ENCODE peak calls at places on chromosomes 2 and 18, in eight cellular contexts. One of them, this sample, is unnamed.
A peak's percentile ranks its signal among the peaks of the same experiment; 100 is the strongest.

GRCh38 chr2:241302759-241303651 is 12.5 kb downstream of the HDLBP start:
- DNase-seq in astrocyte of the spinal cord: no peak
- DNase-seq in right lobe of liver: no peak
- DNase-seq in retinal pigment epithelial cell: no peak
- DNase-seq in heart left ventricle: no peak
- DNase-seq in psoas muscle: no peak
- DNase-seq in pancreas: no peak
- DNase-seq in left ventricle myocardium inferior: no peak
- DNase-seq in this sample: no peak

GRCh38 chr2:226031078-226031937 is 631.8 kb downstream of the NYAP2 start:
- DNase-seq in pancreas: peak; percentile 74
- DNase-seq in psoas muscle: peak; percentile 75
- DNase-seq in left ventricle myocardium inferior: peak; percentile 53
- DNase-seq in retinal pigment epithelial cell: peak; percentile 40
- DNase-seq in astrocyte of the spinal cord: peak; percentile 85
- DNase-seq in heart left ventricle: peak; percentile 64
- DNase-seq in right lobe of liver: peak; percentile 67
- DNase-seq in this sample: peak; percentile 50

GRCh38 chr2:33141476-33141875 is 194.7 kb downstream of the LTBP1 start:
- DNase-seq in heart left ventricle: no peak
- DNase-seq in retinal pigment epithelial cell: no peak
- DNase-seq in left ventricle myocardium inferior: no peak
- DNase-seq in astrocyte of the spinal cord: no peak
- DNase-seq in right lobe of liver: no peak
- DNase-seq in pancreas: no peak
- DNase-seq in psoas muscle: no peak
- DNase-seq in this sample: no peak

GRCh38 chr2:174325932-174326879 is 8.5 kb upstream of the SP9 start:
- DNase-seq in retinal pigment epithelial cell: no peak
- DNase-seq in left ventricle myocardium inferior: no peak
- DNase-seq in heart left ventricle: no peak
- DNase-seq in right lobe of liver: no peak
- DNase-seq in pancreas: peak; percentile 69
- DNase-seq in psoas muscle: peak; percentile 57
- DNase-seq in astrocyte of the spinal cord: no peak
- DNase-seq in this sample: no peak

GRCh38 chr2:218082586-218083351 is 13.7 kb downstream of the RUFY4 start:
- DNase-seq in psoas muscle: no peak
- DNase-seq in right lobe of liver: no peak
- DNase-seq in left ventricle myocardium inferior: no peak
- DNase-seq in heart left ventricle: no peak
- DNase-seq in pancreas: peak; percentile 6
- DNase-seq in astrocyte of the spinal cord: no peak
- DNase-seq in retinal pigment epithelial cell: no peak
- DNase-seq in this sample: no peak

GRCh38 chr2:98293931-98294687 is 52.1 kb upstream of the CNGA3 start:
- DNase-seq in psoas muscle: no peak
- DNase-seq in pancreas: no peak
- DNase-seq in left ventricle myocardium inferior: no peak
- DNase-seq in heart left ventricle: no peak
- DNase-seq in astrocyte of the spinal cord: no peak
- DNase-seq in right lobe of liver: no peak
- DNase-seq in retinal pigment epithelial cell: no peak
- DNase-seq in this sample: no peak

GRCh38 chr18:74836296-74837139 is 238.8 kb downstream of the ZNF407 start:
- DNase-seq in pancreas: peak; percentile 20
- DNase-seq in right lobe of liver: no peak
- DNase-seq in heart left ventricle: peak; percentile 48
- DNase-seq in psoas muscle: no peak
- DNase-seq in retinal pigment epithelial cell: peak; percentile 30
- DNase-seq in left ventricle myocardium inferior: peak; percentile 22
- DNase-seq in astrocyte of the spinal cord: peak; percentile 33
- DNase-seq in this sample: peak; percentile 48

GRCh38 chr2:200320344-200320743 is 13.9 kb downstream of the SPATS2L start:
- DNase-seq in pancreas: no peak
- DNase-seq in left ventricle myocardium inferior: no peak
- DNase-seq in astrocyte of the spinal cord: no peak
- DNase-seq in heart left ventricle: no peak
- DNase-seq in psoas muscle: no peak
- DNase-seq in right lobe of liver: no peak
- DNase-seq in retinal pigment epithelial cell: no peak
- DNase-seq in this sample: peak; percentile 83

GRCh38 chr18:681985-682384 is 24.5 kb downstream of the TYMS start:
- DNase-seq in astrocyte of the spinal cord: no peak
- DNase-seq in retinal pigment epithelial cell: no peak
- DNase-seq in left ventricle myocardium inferior: no peak
- DNase-seq in psoas muscle: no peak
- DNase-seq in heart left ventricle: no peak
- DNase-seq in pancreas: no peak
- DNase-seq in right lobe of liver: no peak
- DNase-seq in this sample: no peak

GRCh38 chr2:64142817-64143153 is 1.4 kb downstream of the PELI1 start:
- DNase-seq in psoas muscle: no peak
- DNase-seq in heart left ventricle: no peak
- DNase-seq in pancreas: no peak
- DNase-seq in retinal pigment epithelial cell: no peak
- DNase-seq in astrocyte of the spinal cord: no peak
- DNase-seq in left ventricle myocardium inferior: no peak
- DNase-seq in right lobe of liver: no peak
- DNase-seq in this sample: no peak

GRCh38 chr2:120870467-120870788 is 134.8 kb downstream of the GLI2 start:
- DNase-seq in astrocyte of the spinal cord: no peak
- DNase-seq in heart left ventricle: peak; percentile 9
- DNase-seq in left ventricle myocardium inferior: no peak
- DNase-seq in right lobe of liver: peak; percentile 12
- DNase-seq in psoas muscle: peak; percentile 38
- DNase-seq in pancreas: peak; percentile 10
- DNase-seq in retinal pigment epithelial cell: no peak
- DNase-seq in this sample: no peak

GRCh38 chr18:56083097-56083865 is 495.3 kb upstream of the TCF4 start:
- DNase-seq in psoas muscle: peak; percentile 58
- DNase-seq in retinal pigment epithelial cell: no peak
- DNase-seq in pancreas: no peak
- DNase-seq in astrocyte of the spinal cord: peak; percentile 64
- DNase-seq in left ventricle myocardium inferior: peak; percentile 74
- DNase-seq in right lobe of liver: no peak
- DNase-seq in heart left ventricle: peak; percentile 66
- DNase-seq in this sample: peak; percentile 17

GRCh38 chr2:168432565-168433186 is 23.4 kb upstream of the CERS6 start:
- DNase-seq in heart left ventricle: no peak
- DNase-seq in left ventricle myocardium inferior: no peak
- DNase-seq in pancreas: no peak
- DNase-seq in psoas muscle: no peak
- DNase-seq in retinal pigment epithelial cell: no peak
- DNase-seq in astrocyte of the spinal cord: no peak
- DNase-seq in right lobe of liver: no peak
- DNase-seq in this sample: no peak

GRCh38 chr18:8948011-8948410 is 154.5 kb upstream of the NDUFV2 start:
- DNase-seq in psoas muscle: no peak
- DNase-seq in pancreas: no peak
- DNase-seq in retinal pigment epithelial cell: no peak
- DNase-seq in heart left ventricle: no peak
- DNase-seq in right lobe of liver: no peak
- DNase-seq in astrocyte of the spinal cord: no peak
- DNase-seq in left ventricle myocardium inferior: no peak
- DNase-seq in this sample: no peak
- H3K4me3 ChIP-seq in psoas muscle: no peak overlapping the region
- H3K4me3 ChIP-seq in pancreas: no peak overlapping the region
- H3K4me3 ChIP-seq in retinal pigment epithelial cell: no peak overlapping the region
- H3K4me3 ChIP-seq in heart left ventricle: no peak overlapping the region
- H3K4me3 ChIP-seq in right lobe of liver: no peak overlapping the region
- H3K4me3 ChIP-seq in astrocyte of the spinal cord: no peak overlapping the region
- H3K4me3 ChIP-seq in left ventricle myocardium inferior: no peak overlapping the region
- H3K4me3 ChIP-seq in this sample: no peak overlapping the region

DNA sequence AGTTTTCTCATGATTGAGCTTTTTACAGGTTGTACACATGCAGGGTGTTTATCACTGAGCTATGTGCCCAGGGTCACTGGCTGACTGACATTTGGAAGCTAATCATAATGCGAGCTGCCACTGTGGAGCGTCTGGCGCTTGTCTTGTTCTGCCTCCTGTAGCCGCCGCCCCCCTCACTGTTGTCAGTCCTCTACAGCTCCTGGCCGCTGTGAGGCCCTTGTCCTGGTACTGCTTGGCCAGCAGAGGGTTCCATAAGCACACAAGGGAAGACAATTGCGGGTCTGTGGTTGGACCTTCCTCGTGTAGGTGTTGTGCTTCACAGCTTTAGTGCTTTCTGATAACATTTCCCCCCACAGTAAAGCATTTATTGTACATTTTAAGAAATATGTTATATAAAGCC is 105.6 kb upstream of the LDLRAD4 start:
- DNase-seq in right lobe of liver: no peak
- DNase-seq in pancreas: no peak
- DNase-seq in left ventricle myocardium inferior: peak; percentile 82
- DNase-seq in heart left ventricle: peak; percentile 91
- DNase-seq in psoas muscle: no peak
- DNase-seq in retinal pigment epithelial cell: peak; percentile 48
- DNase-seq in astrocyte of the spinal cord: peak; percentile 53
- DNase-seq in this sample: peak; percentile 17
- TF ChIP-seq CTCF in right lobe of liver: peak; percentile 63
- TF ChIP-seq CTCF in pancreas: no peak
- TF ChIP-seq CTCF in left ventricle myocardium inferior: peak; percentile 70
- TF ChIP-seq CTCF in heart left ventricle: peak; percentile 28
- TF ChIP-seq CTCF in psoas muscle: peak; percentile 25
- TF ChIP-seq CTCF in retinal pigment epithelial cell: peak; percentile 75
- TF ChIP-seq CTCF in astrocyte of the spinal cord: peak; percentile 50
- TF ChIP-seq CTCF in this sample: peak; percentile 20

GRCh38 chr18:1930291-1931270 is 640.7 kb downstream of the METTL4 start:
- DNase-seq in pancreas: no peak
- DNase-seq in right lobe of liver: no peak
- DNase-seq in left ventricle myocardium inferior: no peak
- DNase-seq in psoas muscle: no peak
- DNase-seq in astrocyte of the spinal cord: no peak
- DNase-seq in retinal pigment epithelial cell: no peak
- DNase-seq in heart left ventricle: no peak
- DNase-seq in this sample: no peak
- H3K4me3 ChIP-seq in pancreas: no peak overlapping the region
- H3K4me3 ChIP-seq in right lobe of liver: no peak overlapping the region
- H3K4me3 ChIP-seq in left ventricle myocardium inferior: no peak overlapping the region
- H3K4me3 ChIP-seq in psoas muscle: no peak overlapping the region
- H3K4me3 ChIP-seq in astrocyte of the spinal cord: no peak overlapping the region
- H3K4me3 ChIP-seq in retinal pigment epithelial cell: no peak overlapping the region
- H3K4me3 ChIP-seq in heart left ventricle: no peak overlapping the region
- H3K4me3 ChIP-seq in this sample: no peak overlapping the region

GRCh38 chr2:9765611-9766531 is 77.4 kb upstream of the TAF1B start:
- DNase-seq in psoas muscle: no peak
- DNase-seq in astrocyte of the spinal cord: no peak
- DNase-seq in heart left ventricle: peak; percentile 49
- DNase-seq in left ventricle myocardium inferior: no peak
- DNase-seq in pancreas: no peak
- DNase-seq in retinal pigment epithelial cell: no peak
- DNase-seq in right lobe of liver: no peak
- DNase-seq in this sample: peak; percentile 73
- TF ChIP-seq CTCF in psoas muscle: no peak
- TF ChIP-seq CTCF in astrocyte of the spinal cord: peak; percentile 5
- TF ChIP-seq CTCF in heart left ventricle: no peak
- TF ChIP-seq CTCF in left ventricle myocardium inferior: no peak
- TF ChIP-seq CTCF in pancreas: no peak
- TF ChIP-seq CTCF in retinal pigment epithelial cell: peak; percentile 24
- TF ChIP-seq CTCF in right lobe of liver: no peak
- TF ChIP-seq CTCF in this sample: no peak

GRCh38 chr2:137800386-137800785 is 163.9 kb upstream of the HNMT start:
- DNase-seq in retinal pigment epithelial cell: no peak
- DNase-seq in heart left ventricle: no peak
- DNase-seq in left ventricle myocardium inferior: no peak
- DNase-seq in psoas muscle: no peak
- DNase-seq in astrocyte of the spinal cord: no peak
- DNase-seq in pancreas: no peak
- DNase-seq in right lobe of liver: no peak
- DNase-seq in this sample: no peak
- H3K4me3 ChIP-seq in retinal pigment epithelial cell: no peak overlapping the region
- H3K4me3 ChIP-seq in heart left ventricle: no peak overlapping the region
- H3K4me3 ChIP-seq in left ventricle myocardium inferior: no peak overlapping the region
- H3K4me3 ChIP-seq in psoas muscle: no peak overlapping the region
- H3K4me3 ChIP-seq in astrocyte of the spinal cord: no peak overlapping the region
- H3K4me3 ChIP-seq in pancreas: no peak overlapping the region
- H3K4me3 ChIP-seq in right lobe of liver: no peak overlapping the region
- H3K4me3 ChIP-seq in this sample: no peak overlapping the region

DNA sequence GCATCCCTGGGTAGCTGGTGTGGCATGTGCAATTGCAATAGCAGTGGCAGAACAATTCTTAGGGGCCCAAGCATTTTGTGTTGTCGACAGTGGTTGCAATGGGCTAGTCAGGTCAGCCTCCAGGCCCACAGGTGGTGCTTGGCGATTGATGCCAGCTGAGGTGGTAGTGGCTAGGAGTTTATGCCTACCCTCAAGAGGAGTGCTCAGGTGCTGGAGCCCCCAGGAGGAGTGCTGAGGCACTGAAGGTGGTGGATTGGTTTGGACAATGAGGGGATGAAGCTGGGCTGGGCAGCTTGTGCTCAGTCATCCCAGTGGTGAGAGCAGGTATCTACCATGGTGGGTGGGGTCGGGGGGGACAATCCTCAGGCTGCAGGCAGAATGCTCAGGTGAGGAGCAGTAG is 877.9 kb upstream of the TMEFF2 start:
- DNase-seq in pancreas: no peak
- DNase-seq in heart left ventricle: no peak
- DNase-seq in psoas muscle: no peak
- DNase-seq in astrocyte of the spinal cord: no peak
- DNase-seq in left ventricle myocardium inferior: no peak
- DNase-seq in right lobe of liver: no peak
- DNase-seq in retinal pigment epithelial cell: no peak
- DNase-seq in this sample: no peak
- TF ChIP-seq CTCF in pancreas: no peak
- TF ChIP-seq CTCF in heart left ventricle: no peak
- TF ChIP-seq CTCF in psoas muscle: no peak
- TF ChIP-seq CTCF in astrocyte of the spinal cord: no peak
- TF ChIP-seq CTCF in left ventricle myocardium inferior: no peak
- TF ChIP-seq CTCF in right lobe of liver: no peak
- TF ChIP-seq CTCF in retinal pigment epithelial cell: no peak
- TF ChIP-seq CTCF in this sample: no peak

DNA sequence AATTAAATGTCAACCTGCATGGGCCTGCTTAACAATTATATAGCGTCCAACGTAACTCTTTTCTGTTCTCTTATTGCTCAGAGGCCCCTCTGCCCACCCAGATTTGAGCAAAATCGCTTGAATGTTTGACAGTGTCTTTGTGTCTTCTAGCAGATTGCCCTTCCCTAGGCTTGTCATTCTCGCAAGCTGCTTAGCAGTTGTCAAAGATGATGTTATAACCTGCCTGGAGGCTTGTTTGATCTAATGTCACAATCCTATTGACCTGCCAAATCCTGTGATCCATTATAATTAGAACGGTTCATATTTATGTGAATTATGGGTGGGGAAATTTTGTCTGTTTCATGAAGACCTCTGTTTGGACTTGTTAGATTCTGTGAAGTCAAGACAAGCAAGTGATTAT is 108.8 kb downstream of the FARSB start:
- DNase-seq in pancreas: no peak
- DNase-seq in astrocyte of the spinal cord: no peak
- DNase-seq in right lobe of liver: no peak
- DNase-seq in psoas muscle: no peak
- DNase-seq in left ventricle myocardium inferior: no peak
- DNase-seq in retinal pigment epithelial cell: no peak
- DNase-seq in heart left ventricle: no peak
- DNase-seq in this sample: peak; percentile 25
- H3K4me3 ChIP-seq in pancreas: no peak overlapping the region
- H3K4me3 ChIP-seq in astrocyte of the spinal cord: no peak overlapping the region
- H3K4me3 ChIP-seq in right lobe of liver: no peak overlapping the region
- H3K4me3 ChIP-seq in psoas muscle: no peak overlapping the region
- H3K4me3 ChIP-seq in left ventricle myocardium inferior: no peak overlapping the region
- H3K4me3 ChIP-seq in retinal pigment epithelial cell: no peak overlapping the region
- H3K4me3 ChIP-seq in heart left ventricle: no peak overlapping the region
- H3K4me3 ChIP-seq in this sample: no peak overlapping the region

This sample was measured in epithelial cell of esophagus.